ENCODE peak calls at places on chromosomes 6 and 20, in seven cellular contexts. C is neural crest cell; J is hepatocyte; V is iris pigment epithelial cell; E is activated CD8-positive, alpha-beta T cell treated with anti-CD3 and anti-CD28 coated beads for 36 hours; G is kidney; H is BE2C. Z is an unnamed sample.

GRCh38 chr6:89387516-89388222 is 24.4 kb downstream of the RRAGD start:
- DNase-seq in C (no peak), J (no peak), V (no peak), E (no peak), G (no peak), H (no peak), Z (no peak)

GRCh38 chr6:15073344-15073789 is 172.5 kb upstream of the JARID2 start:
- DNase-seq in C (no peak), J (no peak), V (no peak), E (peak), G (no peak), H (no peak), Z (no peak)

GRCh38 chr20:6533828-6534388 is 233.6 kb upstream of the BMP2 start:
- DNase-seq in C (no peak), J (peak), V (peak), E (no peak), G (peak), H (no peak), Z (no peak)

GRCh38 chr20:25013478-25014380 is 21.2 kb upstream of the APMAP start:
- DNase-seq in C (no peak), J (no peak), V (no peak), E (no peak), G (peak), H (no peak), Z (no peak)

GRCh38 chr6:128271011-128271410 is 249.4 kb downstream of the PTPRK start:
- DNase-seq in C (no peak), J (no peak), V (no peak), E (no peak), G (no peak), H (no peak), Z (no peak)

GRCh38 chr6:153125032-153125431 is 6.0 kb downstream of the RGS17 start:
- DNase-seq in C (no peak), J (no peak), V (no peak), E (no peak), G (no peak), H (no peak), Z (no peak)

GRCh38 chr6:146775227-146775626 is 176.5 kb downstream of the ADGB start:
- DNase-seq in C (no peak), J (no peak), V (peak), E (no peak), G (no peak), H (no peak), Z (no peak)

GRCh38 chr6:14472964-14473363 is 355.4 kb downstream of the CD83 start:
- DNase-seq in C (no peak), J (no peak), V (no peak), E (no peak), G (no peak), H (no peak), Z (no peak)

GRCh38 chr6:33192671-33193602 is 670 bp upstream of the COL11A2 start:
- DNase-seq in C (peak), J (peak), V (no peak), E (peak), G (peak), H (no peak), Z (no peak)

GRCh38 chr6:167807200-167807599 is 19.5 kb upstream of the AFDN start:
- DNase-seq in C (no peak), J (no peak), V (no peak), E (no peak), G (no peak), H (no peak), Z (no peak)

GRCh38 chr6:145468534-145468933 is 266.8 kb downstream of the EPM2A start:
- DNase-seq in C (no peak), J (no peak), V (no peak), E (no peak), G (no peak), H (no peak), Z (no peak)

GRCh38 chr6:107318100-107318736 is 141.1 kb downstream of the PDSS2 start:
- DNase-seq in C (peak), J (peak), V (peak), E (peak), G (no peak), H (peak), Z (no peak)

GRCh38 chr20:47274449-47275108 is 81.9 kb downstream of the ZMYND8 start:
- DNase-seq in C (no peak), J (peak), V (peak), E (peak), G (no peak), H (no peak), Z (no peak)

GRCh38 chr6:119255492-119255891 is 94.1 kb downstream of the MAN1A1 start:
- DNase-seq in C (no peak), J (no peak), V (no peak), E (peak), G (no peak), H (no peak), Z (no peak)

GRCh38 chr6:2220154-2220553 is 25.3 kb downstream of the GMDS start:
- DNase-seq in C (no peak), J (no peak), V (no peak), E (no peak), G (no peak), H (no peak), Z (no peak)